ENCODE peak calls at places on chromosome 1, in six cellular contexts. J, O, T, Y, W and A are unnamed samples.

GRCh38 chr1:52142220-52143153 is 598 bp downstream of the ZFYVE9 start:
- DNase-seq in J (peak), T (peak), Y (no peak), W (peak), O (peak), A (peak)

GRCh38 chr1:99173900-99174299 is 90.4 kb upstream of the PLPPR4 start:
- DNase-seq in T (no peak), J (no peak), Y (no peak), O (no peak), W (no peak), A (no peak)

GRCh38 chr1:243264718-243265117 is 8.9 kb downstream of the SDCCAG8 start:
- DNase-seq in T (peak), Y (no peak), O (peak), J (no peak), W (no peak), A (peak)

GRCh38 chr1:230132758-230133157 is 65.7 kb downstream of the GALNT2 start:
- DNase-seq in W (no peak), Y (no peak), T (no peak), O (no peak), J (no peak), A (no peak)

GRCh38 chr1:210328746-210329488 is at the start of gene HHAT:
- DNase-seq in O (peak), J (peak), Y (peak), T (peak), W (peak), A (peak)

GRCh38 chr1:203629509-203630082 is 3.0 kb downstream of the ATP2B4 start:
- DNase-seq in O (peak), J (peak), T (peak), Y (no peak), W (peak), A (no peak)

GRCh38 chr1:41388517-41388916 is 27.3 kb downstream of the FOXO6 start:
- DNase-seq in J (no peak), Y (no peak), T (no peak), O (no peak), W (no peak), A (no peak)

GRCh38 chr1:95169544-95169943 is 52.4 kb downstream of the TLCD4 start:
- DNase-seq in J (no peak), T (no peak), Y (no peak), W (no peak), O (peak), A (peak)

GRCh38 chr1:1957533-1957961 is 38.5 kb upstream of the TMEM52 start:
- DNase-seq in Y (no peak), J (no peak), W (no peak), O (no peak), T (no peak), A (no peak)

GRCh38 chr1:27074175-27074780 is 61.6 kb upstream of the TENT5B start:
- DNase-seq in T (peak), O (peak), W (no peak), Y (no peak), J (no peak), A (peak)

GRCh38 chr1:33298623-33299277 is 22.1 kb downstream of the A3GALT2 start:
- DNase-seq in Y (no peak), J (peak), W (peak), O (peak), T (peak), A (peak)

GRCh38 chr1:78223417-78224215 is 177.8 kb downstream of the GIPC2 start:
- DNase-seq in O (peak), J (no peak), W (no peak), Y (no peak), T (peak), A (peak)

GRCh38 chr1:24424207-24424606 is 8.6 kb downstream of the NIPAL3 start:
- DNase-seq in T (no peak), W (no peak), Y (no peak), O (no peak), J (no peak), A (no peak)

GRCh38 chr1:205188132-205188531 is 23.4 kb downstream of the DSTYK start:
- DNase-seq in J (no peak), T (peak), Y (no peak), W (no peak), O (no peak), A (no peak)

GRCh38 chr1:89659322-89660061 is 26.6 kb downstream of the LRRC8C start:
- DNase-seq in W (no peak), Y (no peak), O (peak), T (no peak), J (no peak), A (no peak)

GRCh38 chr1:156750932-156751723 is at the start of gene HDGF:
- DNase-seq in O (peak), T (no peak), W (peak), J (peak), Y (peak), A (peak)

GRCh38 chr1:198699167-198700015 is 60.6 kb downstream of the PTPRC start:
- DNase-seq in J (peak), T (peak), W (peak), Y (no peak), O (peak), A (no peak)

GRCh38 chr1:22808846-22809501 is 98.3 kb downstream of the EPHB2 start:
- DNase-seq in J (peak), Y (peak), T (peak), O (no peak), W (no peak), A (no peak)

GRCh38 chr1:195908121-195908520 is 700.1 kb downstream of the KCNT2 start:
- DNase-seq in Y (no peak), W (no peak), T (peak), O (peak), J (no peak), A (peak)

GRCh38 chr1:107339775-107340174 is 198.9 kb downstream of the NTNG1 start:
- DNase-seq in T (no peak), Y (no peak), O (no peak), W (no peak), J (no peak), A (no peak)